ENCODE peak calls at places on chromosomes 5 and 9, in eight cellular contexts. L is GM23338, C is GM13976, G is ovary, J is colonic mucosa, Y is choroid plexus epithelial cell, U is OCI-LY7, X is heart left ventricle. B is an unnamed sample.

GRCh38 chr5:174759091-174759490 is 34.7 kb downstream of the MSX2 start:
- DNase-seq in L (no peak), C (no peak), G (no peak), J (no peak), Y (no peak), U (no peak), X (no peak), B (no peak)

GRCh38 chr9:76866689-76867088 is 39.2 kb downstream of the PRUNE2 start:
- DNase-seq in L (peak), C (no peak), G (no peak), J (no peak), Y (peak), U (no peak), X (no peak), B (no peak)

GRCh38 chr5:179323026-179323571 is 22.2 kb downstream of the ADAMTS2 start:
- DNase-seq in L (no peak), C (no peak), G (no peak), J (no peak), Y (no peak), U (no peak), X (peak), B (peak)

GRCh38 chr9:3858961-3859360 is 333.2 kb upstream of the RFX3 start:
- DNase-seq in L (no peak), C (no peak), G (no peak), J (no peak), Y (peak), U (no peak), X (no peak), B (no peak)

GRCh38 chr9:35517136-35517535 is 27.2 kb downstream of the RUSC2 start:
- DNase-seq in L (no peak), C (no peak), G (no peak), J (no peak), Y (no peak), U (no peak), X (no peak), B (no peak)

GRCh38 chr9:38243993-38244392 is 148.5 kb upstream of the ALDH1B1 start:
- DNase-seq in L (no peak), C (no peak), G (no peak), J (no peak), Y (no peak), U (peak), X (no peak), B (no peak)

GRCh38 chr5:38297830-38298608 is 39.7 kb downstream of the EGFLAM start:
- DNase-seq in L (no peak), C (no peak), G (peak), J (no peak), Y (no peak), U (no peak), X (no peak), B (no peak)

GRCh38 chr5:147565524-147565923 is 55.7 kb upstream of the DPYSL3 start:
- DNase-seq in L (no peak), C (no peak), G (no peak), J (no peak), Y (peak), U (no peak), X (no peak), B (no peak)

GRCh38 chr9:120399940-120400339 is 180.0 kb downstream of the CDK5RAP2 start:
- DNase-seq in L (no peak), C (no peak), G (no peak), J (no peak), Y (no peak), U (no peak), X (no peak), B (no peak)

GRCh38 chr9:88590558-88591146 is 55.7 kb downstream of the NXNL2 start:
- DNase-seq in L (peak), C (no peak), G (no peak), J (no peak), Y (no peak), U (peak), X (no peak), B (no peak)
- TF ChIP-seq CTCF in L (peak), C (peak), G (no peak), J (no peak), Y (no peak), U (peak), X (no peak), B (no peak)

GRCh38 chr9:34125681-34126206 is 754 bp downstream of the DCAF12 start:
- DNase-seq in L (peak), C (no peak), G (no peak), J (peak), Y (peak), U (no peak), X (no peak), B (no peak)
- TF ChIP-seq CTCF in L (peak), C (no peak), G (no peak), J (no peak), Y (peak), U (peak), X (no peak), B (no peak)

GRCh38 chr5:34608368-34608767 is 47.8 kb upstream of the RAI14 start:
- DNase-seq in L (no peak), C (no peak), G (no peak), J (no peak), Y (no peak), U (no peak), X (no peak), B (no peak)
- TF ChIP-seq CTCF in L (no peak), C (no peak), G (no peak), J (no peak), Y (no peak), U (no peak), X (no peak), B (no peak)

GRCh38 chr5:6684075-6684474 is 29.2 kb upstream of the TENT4A start:
- DNase-seq in L (no peak), C (no peak), G (no peak), J (no peak), Y (no peak), U (no peak), X (no peak), B (no peak)

GRCh38 chr5:6680922-6681321 is 32.3 kb upstream of the TENT4A start:
- DNase-seq in L (no peak), C (no peak), G (no peak), J (no peak), Y (no peak), U (no peak), X (no peak), B (no peak)

GRCh38 chr5:6683241-6683640 is 30.0 kb upstream of the TENT4A start:
- DNase-seq in L (no peak), C (no peak), G (no peak), J (no peak), Y (no peak), U (no peak), X (no peak), B (no peak)

GRCh38 chr5:6681682-6682081 is 31.6 kb upstream of the TENT4A start:
- DNase-seq in L (no peak), C (no peak), G (no peak), J (no peak), Y (no peak), U (no peak), X (no peak), B (no peak)

GRCh38 chr5:6682239-6682638 is 31.0 kb upstream of the TENT4A start:
- DNase-seq in L (peak), C (no peak), G (no peak), J (no peak), Y (no peak), U (no peak), X (no peak), B (no peak)
- TF ChIP-seq CTCF in L (no peak), C (no peak), G (no peak), J (no peak), Y (no peak), U (no peak), X (no peak), B (no peak)

DNA sequence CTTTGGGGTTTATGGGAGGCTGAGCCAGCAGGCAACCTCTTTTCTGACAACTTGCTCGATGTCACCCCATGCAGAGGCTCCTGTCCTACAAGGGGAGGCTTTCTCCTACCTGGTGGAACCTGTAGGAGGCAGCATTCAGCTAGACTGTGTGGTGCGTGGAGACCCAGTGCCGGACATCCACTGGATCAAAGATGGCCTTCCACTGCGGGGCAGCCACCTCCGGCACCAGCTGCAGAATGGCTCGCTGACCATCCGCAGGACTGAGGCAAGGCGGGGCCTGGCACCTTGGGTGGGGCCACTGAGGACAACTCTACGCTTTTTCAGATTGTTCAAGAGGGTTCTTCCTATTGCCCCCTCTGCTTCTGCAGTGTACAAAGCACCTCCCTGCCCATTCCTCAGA is 36.1 kb upstream of the ASS1 start:
- DNase-seq in L (no peak), C (no peak), G (no peak), J (no peak), Y (no peak), U (no peak), X (no peak), B (no peak)
- TF ChIP-seq CTCF in L (no peak), C (no peak), G (no peak), J (no peak), Y (no peak), U (no peak), X (no peak), B (no peak)

GRCh38 chr9:128192601-128193371 is 1.4 kb upstream of the CIZ1 start:
- DNase-seq in L (peak), C (peak), G (peak), J (peak), Y (peak), U (no peak), X (peak), B (no peak)
- TF ChIP-seq CTCF in L (peak), C (peak), G (peak), J (peak), Y (no peak), U (no peak), X (no peak), B (no peak)

B was measured in mesothelial cell of epicardium.